ENCODE peak calls at places on chromosomes 12 and 14, in five cellular contexts. D is pancreas, A is right cardiac atrium, S is MM.1S, V is SJCRH30. Y is an unnamed sample. For H3K4me1, the result is how much of the 10 kb centered on the place peaks cover.

GRCh38 chr12:33605776-33606175 is 166.2 kb upstream of the SYT10 start:
- DNase-seq in D (no peak), A (no peak), S (no peak), V (no peak), Y (no peak)

GRCh38 chr12:106247731-106248176 is at the start of gene CKAP4:
- DNase-seq in D (peak), A (peak), S (peak), V (peak), Y (peak)

GRCh38 chr12:86265329-86265695 is 9.1 kb upstream of the MGAT4C start:
- DNase-seq in D (no peak), A (no peak), S (no peak), V (no peak), Y (no peak)

GRCh38 chr14:102013669-102014200 is 49.4 kb downstream of the DYNC1H1 start:
- DNase-seq in D (no peak), A (no peak), S (no peak), V (no peak), Y (no peak)

GRCh38 chr12:83826112-83826511 is 1086.5 kb downstream of the SLC6A15 start:
- DNase-seq in D (no peak), A (no peak), S (peak), V (peak), Y (peak)

GRCh38 chr12:124668602-124669001 is 101.2 kb upstream of the NCOR2 start:
- DNase-seq in D (no peak), A (no peak), S (no peak), V (no peak), Y (no peak)

GRCh38 chr12:39902823-39903222 is 203.1 kb downstream of the SLC2A13 start:
- DNase-seq in D (no peak), A (no peak), S (no peak), V (no peak), Y (no peak)

GRCh38 chr12:29116414-29116813 is 32.7 kb upstream of the FAR2 start:
- DNase-seq in D (no peak), A (no peak), S (no peak), V (no peak), Y (no peak)

DNA sequence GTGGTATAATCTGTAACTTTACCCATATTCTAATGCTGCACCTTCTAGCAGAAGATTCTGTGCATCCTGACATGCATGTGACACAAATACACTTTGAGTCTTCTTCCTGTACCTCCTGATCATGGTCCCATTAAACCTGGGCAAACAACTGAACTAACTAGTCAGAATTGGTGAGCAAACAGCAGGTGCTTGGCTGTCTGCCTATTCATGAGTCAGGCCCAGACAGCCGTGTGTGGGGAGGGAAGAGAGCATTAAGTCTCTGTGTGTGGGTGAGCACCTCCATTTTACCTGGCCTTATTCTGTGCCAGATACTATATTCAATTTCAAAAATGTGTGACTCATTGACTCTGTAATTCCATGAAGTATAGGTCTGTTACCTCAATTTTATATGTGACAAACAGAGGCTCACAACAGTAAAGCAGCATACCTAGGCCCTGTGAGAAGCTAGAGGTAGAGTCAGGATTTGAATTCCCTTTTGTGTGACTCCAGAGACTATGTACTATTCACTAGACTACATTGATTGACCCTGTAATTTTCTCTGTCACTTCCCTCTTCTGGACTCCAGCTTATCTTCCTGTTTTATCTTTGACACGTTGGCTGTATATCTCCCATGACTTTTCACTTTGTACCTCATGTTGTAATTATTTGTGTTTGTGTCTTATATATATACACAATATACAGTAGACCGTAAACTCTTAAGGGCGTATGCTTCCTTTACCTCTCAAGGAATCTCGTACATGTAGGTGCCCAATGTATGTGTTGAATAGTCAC is 32.2 kb downstream of the SUSD6 start:
- DNase-seq in D (peak), A (no peak), S (no peak), V (peak), Y (no peak)
- H3K4me1 ChIP-seq in D (under half), A (under half), S (under half), V (under half), Y (under half)

GRCh38 chr12:102427542-102427923 is 52.8 kb downstream of the IGF1 start:
- DNase-seq in D (peak), A (peak), S (no peak), V (no peak), Y (no peak)
- H3K4me3 ChIP-seq in D (no peak), A (no peak), S (no peak), V (no peak), Y (no peak)

GRCh38 chr14:104977008-104977680 is 1.0 kb downstream of the AHNAK2 start:
- DNase-seq in D (peak), A (peak), S (no peak), V (no peak), Y (peak)

GRCh38 chr14:104977681-104978647 is at the start of gene AHNAK2:
- DNase-seq in D (peak), A (peak), S (no peak), V (peak), Y (peak)

GRCh38 chr14:104980601-104981531 is 2.7 kb upstream of the AHNAK2 start:
- DNase-seq in D (peak), A (peak), S (no peak), V (peak), Y (peak)

GRCh38 chr14:104979758-104980591 is 1.8 kb upstream of the AHNAK2 start:
- DNase-seq in D (peak), A (peak), S (no peak), V (no peak), Y (peak)

GRCh38 chr14:104978774-104979691 is 859 bp upstream of the AHNAK2 start:
- DNase-seq in D (peak), A (peak), S (no peak), V (no peak), Y (peak)
- H3K4me1 ChIP-seq in D (under half), A (under half), S (under half), V (under half), Y (under half)

DNA sequence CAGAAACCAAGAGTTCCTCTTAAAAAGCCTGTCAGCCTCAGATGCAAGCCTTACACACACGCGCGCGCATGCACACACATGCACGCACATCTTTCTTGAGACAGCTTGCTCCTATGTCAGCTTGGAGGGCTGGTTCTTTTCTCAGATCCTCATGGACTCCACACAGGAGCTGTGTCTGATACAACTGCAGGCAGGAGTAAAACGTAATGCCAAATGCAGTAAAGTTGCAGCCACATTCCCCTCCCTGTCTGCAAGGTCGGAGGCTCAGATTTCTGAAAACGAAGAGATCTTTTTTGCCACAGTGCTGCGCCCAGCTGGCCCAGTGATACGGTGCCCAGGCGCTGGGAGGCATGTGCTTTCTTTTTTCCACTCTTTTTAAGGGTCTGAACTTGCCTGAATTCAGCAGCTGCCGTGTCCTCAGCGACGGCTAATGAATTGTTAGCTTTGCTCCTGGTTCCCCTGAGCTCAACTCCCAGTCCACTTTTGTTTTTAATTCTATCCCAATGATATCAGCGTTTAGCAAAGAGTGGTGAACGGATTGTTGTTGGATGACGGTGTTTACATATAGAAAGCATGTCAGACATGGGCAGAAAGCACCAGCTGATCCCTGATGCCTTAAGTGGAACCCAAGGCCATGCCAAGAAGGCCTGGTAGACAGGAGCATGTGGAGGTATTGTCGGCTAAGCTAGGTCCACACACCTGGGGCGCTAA is 72.9 kb upstream of the FOXN3 start:
- DNase-seq in D (no peak), A (no peak), S (no peak), V (peak), Y (no peak)
- H3K4me3 ChIP-seq in D (no peak), A (no peak), S (no peak), V (no peak), Y (no peak)

GRCh38 chr14:91116913-91117588 is 3.2 kb downstream of the DGLUCY start:
- DNase-seq in D (no peak), A (no peak), S (no peak), V (no peak), Y (no peak)

GRCh38 chr14:91117960-91118359 is 4.1 kb downstream of the DGLUCY start:
- DNase-seq in D (no peak), A (no peak), S (no peak), V (no peak), Y (no peak)

GRCh38 chr14:91123201-91123600 is 9.3 kb downstream of the DGLUCY start:
- DNase-seq in D (no peak), A (no peak), S (no peak), V (no peak), Y (no peak)

GRCh38 chr14:91118511-91119068 is 4.7 kb downstream of the DGLUCY start:
- DNase-seq in D (no peak), A (no peak), S (no peak), V (no peak), Y (no peak)

DNA sequence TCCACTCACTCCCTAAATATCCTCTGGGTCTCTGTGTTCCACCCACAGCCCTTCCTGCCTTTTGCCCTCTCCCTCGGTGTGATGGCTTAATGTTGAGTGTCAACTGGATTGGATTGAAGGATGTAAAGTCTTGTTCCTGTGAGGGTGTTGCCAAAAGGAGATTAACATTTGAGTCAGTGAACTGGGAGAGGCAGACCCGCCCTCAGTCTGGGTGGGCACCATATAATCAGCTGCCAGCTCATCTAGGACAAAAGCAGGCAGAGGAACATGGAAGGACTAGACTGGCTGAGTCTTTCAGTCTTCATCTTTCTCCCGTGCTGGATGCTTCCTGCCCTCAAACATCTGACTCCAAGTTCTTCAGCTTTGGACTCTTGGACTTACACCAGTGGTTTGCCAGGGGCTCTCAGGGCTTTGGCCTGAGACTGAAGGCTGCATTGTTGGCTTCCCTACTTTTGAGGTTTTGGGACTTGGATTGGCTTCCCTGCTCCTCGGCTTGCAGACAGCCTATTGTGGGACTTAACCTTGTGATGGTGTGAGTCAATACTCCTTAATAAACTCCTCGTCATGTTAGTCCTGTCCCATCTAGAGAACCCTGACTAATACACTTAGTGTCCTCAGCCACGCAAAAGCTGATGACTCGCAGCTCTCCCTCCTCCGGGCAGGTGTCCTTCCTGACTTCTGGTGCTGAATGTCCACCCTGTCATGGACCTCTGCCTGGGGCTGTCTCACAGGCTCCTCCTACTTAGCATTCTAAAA is 5.9 kb downstream of the DGLUCY start:
- DNase-seq in D (no peak), A (no peak), S (no peak), V (peak), Y (no peak)
- H3K4me1 ChIP-seq in D (under half), A (under half), S (under half), V (under half), Y (under half)

DNA sequence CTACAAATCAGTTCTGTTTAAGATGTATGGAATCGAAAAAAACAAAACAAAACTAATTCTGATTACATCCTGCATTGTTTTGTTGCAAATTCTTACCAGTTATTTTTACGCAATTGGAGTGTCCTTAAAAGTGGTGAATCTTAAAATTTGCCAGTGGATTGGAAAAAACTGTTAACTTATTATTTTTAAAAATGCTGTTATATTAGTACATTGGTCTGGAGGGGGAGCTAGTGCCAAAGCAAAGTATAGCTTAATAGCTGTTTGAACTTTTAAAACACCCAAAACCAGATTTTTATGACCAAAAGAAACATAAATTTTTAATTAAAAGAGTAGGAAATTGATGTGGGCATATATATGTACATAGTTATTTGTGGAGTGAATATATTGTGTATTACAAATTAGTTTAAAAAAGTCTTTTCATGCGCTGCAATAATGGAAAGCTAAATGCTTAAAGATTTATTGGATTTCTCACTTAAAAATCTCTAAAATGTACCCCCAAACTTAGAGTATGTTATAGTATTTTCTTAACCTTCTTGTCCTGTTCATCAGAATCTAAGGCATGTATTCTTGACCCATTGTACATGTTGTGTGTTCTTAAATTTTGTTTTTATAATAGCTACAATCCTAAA is 2.5 kb downstream of the FUT8 start:
- DNase-seq in D (no peak), A (no peak), S (peak), V (no peak), Y (peak)
- H3K4me3 ChIP-seq in D (no peak), A (no peak), S (peak), V (no peak), Y (no peak)

GRCh38 chr12:132798836-132799235 is 29.8 kb downstream of the GOLGA3 start:
- DNase-seq in D (no peak), A (no peak), S (no peak), V (no peak), Y (no peak)
- H3K4me1 ChIP-seq in D (under half), A (under half), S (under half), V (under half), Y (under half)

GRCh38 chr14:99699071-99699760 is 15.1 kb downstream of the CYP46A1 start:
- DNase-seq in D (no peak), A (no peak), S (no peak), V (no peak), Y (no peak)
- H3K4me3 ChIP-seq in D (no peak), A (no peak), S (no peak), V (no peak), Y (no peak)

GRCh38 chr12:68252077-68252476 is 1.3 kb downstream of the IL22 start:
- DNase-seq in D (no peak), A (no peak), S (no peak), V (no peak), Y (no peak)
- H3K4me1 ChIP-seq in D (under half), A (under half), S (under half), V (under half), Y (under half)

GRCh38 chr12:57242329-57242690 is 8.7 kb downstream of the STAC3 start:
- DNase-seq in D (peak), A (peak), S (no peak), V (peak), Y (no peak)

GRCh38 chr12:57241556-57242310 is 9.3 kb downstream of the STAC3 start:
- DNase-seq in D (peak), A (no peak), S (no peak), V (peak), Y (no peak)

GRCh38 chr12:57239587-57240068 is 10.1 kb downstream of the SHMT2 start:
- DNase-seq in D (no peak), A (no peak), S (no peak), V (no peak), Y (no peak)

GRCh38 chr12:57240069-57240921 is 10.7 kb downstream of the STAC3 start:
- DNase-seq in D (peak), A (peak), S (peak), V (peak), Y (peak)

DNA sequence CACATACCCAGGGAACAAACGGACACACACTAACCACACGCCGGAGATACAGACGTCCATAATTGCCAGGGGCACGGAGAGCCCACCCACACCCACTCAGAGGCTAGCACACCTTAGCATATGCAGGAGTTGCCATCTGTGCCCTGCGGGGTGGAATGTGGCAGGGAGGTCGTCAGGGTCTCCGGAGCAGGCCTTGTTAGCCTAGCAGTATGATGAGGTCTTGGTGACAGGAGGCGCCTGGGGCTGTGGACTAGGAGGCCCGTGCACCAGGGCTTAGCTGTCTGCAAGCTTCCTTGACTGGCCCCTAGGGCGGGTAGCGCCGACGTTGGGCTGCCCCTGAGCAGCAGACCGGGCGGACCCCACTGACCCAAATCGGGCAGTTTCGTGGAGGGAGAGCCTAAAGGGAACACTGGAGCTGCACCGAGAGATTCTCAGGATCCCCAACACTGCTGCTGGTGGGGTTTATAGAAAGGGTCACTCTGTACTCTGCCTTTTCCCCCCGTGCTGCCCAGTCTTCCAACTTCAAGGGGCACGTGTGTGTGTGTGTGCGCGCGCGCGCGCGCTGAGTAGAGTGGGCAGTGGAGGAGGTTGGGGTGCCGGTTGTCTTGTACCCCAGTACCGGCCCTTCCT is 9.9 kb downstream of the STAC3 start:
- DNase-seq in D (peak), A (peak), S (no peak), V (peak), Y (peak)
- H3K4me3 ChIP-seq in D (no peak), A (peak), S (peak), V (peak), Y (peak)